ENCODE peak calls at places on chromosome 4, in nine cellular contexts. M is GM12878, C is fibroblast of lung, J is tibial artery, W is DND-41, A is neural progenitor cell, F is right cardiac atrium, O is uterus, R is OCI-LY7. S is an unnamed sample.

GRCh38 chr4:86853209-86853608 is 4.0 kb upstream of the SLC10A6 start:
- DNase-seq in M (no peak), C (no peak), J (no peak), W (no peak), A (no peak), F (no peak), O (no peak), R (no peak), S (no peak)

GRCh38 chr4:106676173-106676921 is 307.8 kb upstream of the GIMD1 start:
- DNase-seq in M (no peak), C (no peak), J (no peak), W (no peak), A (no peak), F (no peak), O (no peak), R (no peak), S (no peak)

GRCh38 chr4:106647451-106647850 is 278.9 kb upstream of the GIMD1 start:
- DNase-seq in M (no peak), C (no peak), J (no peak), W (no peak), A (no peak), F (no peak), O (no peak), R (no peak), S (no peak)

GRCh38 chr4:184453402-184454160 is 20.8 kb downstream of the IRF2 start:
- DNase-seq in M (no peak), C (peak; percentile 89), J (no peak), W (peak; percentile 10), A (peak; percentile 29), F (no peak), O (no peak), R (peak; percentile 74), S (peak; percentile 91)

GRCh38 chr4:130545596-130545995 is 1449.6 kb downstream of the C4orf33 start:
- DNase-seq in M (no peak), C (no peak), J (no peak), W (no peak), A (no peak), F (no peak), O (no peak), R (no peak), S (no peak)

GRCh38 chr4:139606600-139607301 is 50.7 kb upstream of the SETD7 start:
- DNase-seq in M (no peak), C (peak; percentile 36), J (no peak), W (peak; percentile 13), A (no peak), F (no peak), O (no peak), R (no peak), S (peak; percentile 54)

GRCh38 chr4:15695764-15696163 is 7.1 kb upstream of the BST1 start:
- DNase-seq in M (no peak), C (peak; percentile 56), J (no peak), W (no peak), A (no peak), F (no peak), O (no peak), R (no peak), S (no peak)

GRCh38 chr4:98939892-98940298 is 11.0 kb upstream of the EIF4E start:
- DNase-seq in M (no peak), C (peak; percentile 65), J (no peak), W (no peak), A (peak; percentile 64), F (no peak), O (peak; percentile 18), R (peak; percentile 46), S (peak; percentile 70)

GRCh38 chr4:137307806-137308205 is 224.5 kb downstream of the PCDH18 start:
- DNase-seq in M (no peak), C (peak; percentile 84), J (peak; percentile 36), W (no peak), A (no peak), F (no peak), O (peak; percentile 21), R (no peak), S (peak; percentile 86)

GRCh38 chr4:184528713-184529112 is 54.4 kb upstream of the IRF2 start:
- DNase-seq in M (no peak), C (no peak), J (no peak), W (no peak), A (no peak), F (no peak), O (no peak), R (no peak), S (no peak)

GRCh38 chr4:76570141-76570989 is 135.3 kb downstream of the SHROOM3 start:
- DNase-seq in M (no peak), C (peak; percentile 89), J (no peak), W (no peak), A (no peak), F (no peak), O (no peak), R (no peak), S (peak; percentile 75)

GRCh38 chr4:91319869-91320268 is 983.9 kb upstream of the GRID2 start:
- DNase-seq in M (no peak), C (no peak), J (no peak), W (no peak), A (no peak), F (no peak), O (no peak), R (no peak), S (no peak)

GRCh38 chr4:1683371-1683902 is 676 bp downstream of the FAM53A start:
- DNase-seq in M (no peak), C (peak; percentile 89), J (peak; percentile 50), W (no peak), A (no peak), F (no peak), O (peak; percentile 65), R (no peak), S (peak; percentile 83)

GRCh38 chr4:87180767-87181166 is 39.7 kb downstream of the KLHL8 start:
- DNase-seq in M (no peak), C (no peak), J (no peak), W (no peak), A (no peak), F (no peak), O (no peak), R (no peak), S (no peak)

GRCh38 chr4:100995671-100996070 is 351.7 kb downstream of the PPP3CA start:
- DNase-seq in M (no peak), C (no peak), J (no peak), W (no peak), A (no peak), F (no peak), O (no peak), R (no peak), S (no peak)

GRCh38 chr4:147017081-147017480 is 71.4 kb upstream of the TTC29 start:
- DNase-seq in M (no peak), C (no peak), J (no peak), W (no peak), A (no peak), F (no peak), O (no peak), R (no peak), S (peak; percentile 10)

GRCh38 chr4:118761387-118762016 is 74.4 kb downstream of the SEC24D start:
- DNase-seq in M (no peak), C (peak; percentile 36), J (no peak), W (no peak), A (no peak), F (no peak), O (no peak), R (no peak), S (no peak)
- H3K27ac ChIP-seq in M (no peak overlapping the region), C (no peak overlapping the region), J (peak overlapping the region; percentile 81), W (no peak overlapping the region), A (no peak overlapping the region), F (no peak overlapping the region), O (peak overlapping the region; percentile 86), R (peak overlapping the region; percentile 96), S (no peak overlapping the region)

GRCh38 chr4:56874166-56874565 is 33.5 kb upstream of the REST start:
- DNase-seq in M (no peak), C (no peak), J (no peak), W (no peak), A (peak; percentile 39), F (no peak), O (no peak), R (no peak), S (no peak)
- H3K4me3 ChIP-seq in M (no peak overlapping the region), C (no peak overlapping the region), J (no peak overlapping the region), W (no peak overlapping the region), A (no peak overlapping the region), F (no peak overlapping the region), O (no peak overlapping the region), R (no peak overlapping the region), S (no peak overlapping the region)

GRCh38 chr4:120862432-120862831 is 60.1 kb downstream of the PRDM5 start:
- DNase-seq in M (no peak), C (no peak), J (no peak), W (no peak), A (no peak), F (no peak), O (no peak), R (no peak), S (no peak)
- H3K27ac ChIP-seq in M (no peak overlapping the region), C (no peak overlapping the region), J (no peak overlapping the region), W (no peak overlapping the region), A (no peak overlapping the region), F (no peak overlapping the region), O (no peak overlapping the region), R (no peak overlapping the region), S (no peak overlapping the region)

DNA sequence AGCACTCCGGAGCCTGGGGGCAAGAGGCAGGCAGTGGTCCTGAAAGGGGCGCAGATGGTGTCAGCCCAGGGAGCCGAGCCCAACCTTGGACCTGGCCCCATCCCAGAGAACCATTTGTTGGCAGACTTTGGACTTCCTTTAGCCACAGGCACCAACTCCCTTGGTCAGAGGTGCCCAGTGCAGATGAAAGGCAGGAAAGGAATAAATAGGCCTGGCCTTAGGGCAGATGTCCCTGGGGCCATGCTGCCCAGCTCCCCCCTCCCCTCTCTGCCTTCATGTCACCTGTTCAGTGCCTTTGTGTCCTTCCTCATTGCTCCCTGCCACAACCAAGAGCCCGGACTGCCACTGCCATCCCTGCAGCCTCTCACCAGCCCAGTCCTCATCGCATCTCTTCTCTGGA is 52.8 kb downstream of the SEL1L3 start:
- DNase-seq in M (no peak), C (no peak), J (no peak), W (no peak), A (no peak), F (no peak), O (no peak), R (no peak), S (no peak)
- H3K4me3 ChIP-seq in M (no peak overlapping the region), C (no peak overlapping the region), J (no peak overlapping the region), W (no peak overlapping the region), A (no peak overlapping the region), F (no peak overlapping the region), O (no peak overlapping the region), R (no peak overlapping the region), S (no peak overlapping the region)

DNA sequence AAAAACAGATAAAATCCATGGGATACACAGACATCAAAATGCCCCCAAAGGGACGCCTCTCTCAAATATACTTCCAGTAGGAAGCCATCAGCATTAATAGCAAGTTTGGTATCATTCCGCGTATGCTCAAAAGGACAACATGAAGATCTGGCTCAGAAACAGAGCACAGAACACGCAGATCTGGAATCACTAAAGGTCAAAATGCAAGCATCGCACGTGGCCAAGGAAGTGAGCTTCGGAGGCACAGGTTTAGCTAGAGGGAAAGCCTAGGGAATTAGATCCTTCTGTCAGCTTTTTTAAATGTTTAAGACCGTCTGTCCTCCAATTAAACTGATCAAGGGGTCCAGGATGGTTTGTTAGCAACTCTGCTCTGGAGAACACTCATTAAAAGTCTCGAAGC is 177.5 kb upstream of the PPARGC1A start:
- DNase-seq in M (no peak), C (no peak), J (no peak), W (no peak), A (no peak), F (no peak), O (no peak), R (no peak), S (no peak)
- H3K27ac ChIP-seq in M (no peak overlapping the region), C (no peak overlapping the region), J (no peak overlapping the region), W (no peak overlapping the region), A (no peak overlapping the region), F (peak overlapping the region; percentile 85), O (no peak overlapping the region), R (no peak overlapping the region), S (no peak overlapping the region)

GRCh38 chr4:26083987-26084386 is 170.0 kb downstream of the SMIM20 start:
- DNase-seq in M (peak; percentile 67), C (peak; percentile 96), J (no peak), W (no peak), A (no peak), F (no peak), O (peak; percentile 68), R (no peak), S (peak; percentile 70)
- H3K4me3 ChIP-seq in M (peak overlapping the region; percentile 3), C (no peak overlapping the region), J (no peak overlapping the region), W (no peak overlapping the region), A (no peak overlapping the region), F (no peak overlapping the region), O (no peak overlapping the region), R (no peak overlapping the region), S (no peak overlapping the region)